ENCODE peak calls at places on chromosomes 6 and 20, in four cellular contexts. One of them, this sample, is unnamed.

GRCh38 chr6:44201200-44201599 is 15.5 kb upstream of the MYMX start:
- DNase-seq in trophoblast cell: no peak
- DNase-seq in H1: no peak
- DNase-seq in neuronal stem cell: no peak
- DNase-seq in this sample: no peak

GRCh38 chr6:119172813-119173212 is 94.3 kb upstream of the FAM184A start:
- DNase-seq in neuronal stem cell: no peak
- DNase-seq in trophoblast cell: peak; percentile 19
- DNase-seq in H1: no peak
- DNase-seq in this sample: peak; percentile 35

GRCh38 chr6:54426995-54427394 is 118.8 kb downstream of the TINAG start:
- DNase-seq in H1: no peak
- DNase-seq in neuronal stem cell: no peak
- DNase-seq in trophoblast cell: no peak
- DNase-seq in this sample: no peak

GRCh38 chr6:130524552-130524951 is 158.7 kb downstream of the TMEM200A start:
- DNase-seq in H1: no peak
- DNase-seq in trophoblast cell: no peak
- DNase-seq in neuronal stem cell: no peak
- DNase-seq in this sample: no peak

GRCh38 chr20:57612436-57612835 is 7.8 kb downstream of the ZBP1 start:
- DNase-seq in neuronal stem cell: no peak
- DNase-seq in H1: no peak
- DNase-seq in trophoblast cell: no peak
- DNase-seq in this sample: no peak

GRCh38 chr6:75307364-75308004 is 22.9 kb upstream of the TMEM30A start:
- DNase-seq in neuronal stem cell: no peak
- DNase-seq in H1: no peak
- DNase-seq in trophoblast cell: no peak
- DNase-seq in this sample: no peak

GRCh38 chr6:117840541-117840983 is 66.5 kb upstream of the SLC35F1 start:
- DNase-seq in H1: no peak
- DNase-seq in trophoblast cell: peak; percentile 5
- DNase-seq in neuronal stem cell: peak; percentile 47
- DNase-seq in this sample: peak; percentile 57

GRCh38 chr6:26053929-26054658 is 33.1 kb upstream of the HFE start:
- DNase-seq in trophoblast cell: no peak
- DNase-seq in neuronal stem cell: no peak
- DNase-seq in H1: no peak
- DNase-seq in this sample: no peak

GRCh38 chr20:50416930-50417329 is 93.3 kb upstream of the PTPN1 start:
- DNase-seq in trophoblast cell: no peak
- DNase-seq in neuronal stem cell: no peak
- DNase-seq in H1: no peak
- DNase-seq in this sample: no peak

GRCh38 chr6:122696853-122697252 is 82.7 kb upstream of the FABP7 start:
- DNase-seq in trophoblast cell: no peak
- DNase-seq in H1: no peak
- DNase-seq in neuronal stem cell: no peak
- DNase-seq in this sample: peak; percentile 35

GRCh38 chr6:110513001-110513400 is 36.6 kb upstream of the SLC22A16 start:
- DNase-seq in H1: no peak
- DNase-seq in neuronal stem cell: no peak
- DNase-seq in trophoblast cell: no peak
- DNase-seq in this sample: no peak

GRCh38 chr6:91781946-91782345 is 1195.1 kb upstream of the MAP3K7 start:
- DNase-seq in H1: no peak
- DNase-seq in trophoblast cell: no peak
- DNase-seq in neuronal stem cell: no peak
- DNase-seq in this sample: no peak

GRCh38 chr6:33684983-33685382 is 26.5 kb downstream of the UQCC2 start:
- DNase-seq in H1: no peak
- DNase-seq in trophoblast cell: no peak
- DNase-seq in neuronal stem cell: no peak
- DNase-seq in this sample: no peak
- H3K36me3 ChIP-seq in H1: peaks cover 62% of the 10 kb centered on the region
- H3K36me3 ChIP-seq in trophoblast cell: peaks cover 33% of the 10 kb centered on the region
- H3K36me3 ChIP-seq in neuronal stem cell: no peaks in the 10 kb centered on the region
- H3K36me3 ChIP-seq in this sample: peaks cover 96% of the 10 kb centered on the region

GRCh38 chr6:39202166-39202565 is 27.1 kb downstream of the KCNK5 start:
- DNase-seq in neuronal stem cell: no peak
- DNase-seq in trophoblast cell: no peak
- DNase-seq in H1: no peak
- DNase-seq in this sample: no peak

GRCh38 chr6:39206250-39206721 is 23.0 kb downstream of the KCNK5 start:
- DNase-seq in H1: no peak
- DNase-seq in neuronal stem cell: no peak
- DNase-seq in trophoblast cell: no peak
- DNase-seq in this sample: no peak

GRCh38 chr6:39204646-39205244 is 24.5 kb downstream of the KCNK5 start:
- DNase-seq in neuronal stem cell: peak; percentile 27
- DNase-seq in trophoblast cell: peak; percentile 29
- DNase-seq in H1: peak; percentile 71
- DNase-seq in this sample: no peak

GRCh38 chr6:39203398-39203797 is 25.9 kb downstream of the KCNK5 start:
- DNase-seq in trophoblast cell: no peak
- DNase-seq in neuronal stem cell: no peak
- DNase-seq in H1: no peak
- DNase-seq in this sample: no peak

GRCh38 chr6:39203804-39204495 is 25.3 kb downstream of the KCNK5 start:
- DNase-seq in H1: no peak
- DNase-seq in trophoblast cell: no peak
- DNase-seq in neuronal stem cell: no peak
- DNase-seq in this sample: no peak
- H2BK12ac ChIP-seq in H1: peak overlapping the region; percentile 72
- H2BK12ac ChIP-seq in trophoblast cell: peak overlapping the region; percentile 37
- H2BK12ac ChIP-seq in neuronal stem cell: no peak overlapping the region
- H2BK12ac ChIP-seq in this sample: no peak overlapping the region

DNA sequence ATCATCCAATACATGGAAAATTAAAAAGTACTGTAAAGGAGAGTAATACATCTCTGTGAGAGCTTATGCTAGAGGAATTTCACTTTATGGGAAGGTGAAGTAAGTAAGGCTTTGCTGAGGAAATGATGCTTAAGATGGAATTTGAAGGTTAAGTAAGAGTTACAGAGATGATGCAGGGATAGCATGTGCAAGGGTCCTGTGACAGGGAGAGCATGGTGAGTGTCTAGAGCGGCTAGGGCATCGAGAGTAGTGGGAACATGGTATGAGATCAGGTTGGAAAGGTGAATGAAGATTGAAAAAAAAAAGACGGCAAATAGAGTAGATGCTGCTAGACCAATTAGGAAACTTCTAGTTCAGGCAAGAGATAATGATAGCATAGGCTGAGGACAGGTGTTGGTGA is 14.8 kb downstream of the PM20D2 start:
- DNase-seq in trophoblast cell: no peak
- DNase-seq in H1: no peak
- DNase-seq in neuronal stem cell: no peak
- DNase-seq in this sample: no peak
- H3K36me3 ChIP-seq in trophoblast cell: no peaks in the 10 kb centered on the region
- H3K36me3 ChIP-seq in H1: no peaks in the 10 kb centered on the region
- H3K36me3 ChIP-seq in neuronal stem cell: no peaks in the 10 kb centered on the region
- H3K36me3 ChIP-seq in this sample: peaks cover 7% of the 10 kb centered on the region

GRCh38 chr6:134714679-134715078 is 235.2 kb downstream of the ALDH8A1 start:
- DNase-seq in trophoblast cell: peak; percentile 64
- DNase-seq in neuronal stem cell: no peak
- DNase-seq in H1: no peak
- DNase-seq in this sample: peak; percentile 78

GRCh38 chr6:134719850-134720249 is 230.1 kb downstream of the ALDH8A1 start:
- DNase-seq in H1: no peak
- DNase-seq in neuronal stem cell: no peak
- DNase-seq in trophoblast cell: no peak
- DNase-seq in this sample: no peak

GRCh38 chr6:134714113-134714512 is 235.8 kb downstream of the ALDH8A1 start:
- DNase-seq in trophoblast cell: no peak
- DNase-seq in H1: no peak
- DNase-seq in neuronal stem cell: no peak
- DNase-seq in this sample: no peak
- H2BK12ac ChIP-seq in trophoblast cell: no peak overlapping the region
- H2BK12ac ChIP-seq in H1: no peak overlapping the region
- H2BK12ac ChIP-seq in neuronal stem cell: no peak overlapping the region
- H2BK12ac ChIP-seq in this sample: no peak overlapping the region

GRCh38 chr6:170365581-170365980 is 59.0 kb downstream of the FAM120B start:
- DNase-seq in neuronal stem cell: no peak
- DNase-seq in H1: no peak
- DNase-seq in trophoblast cell: no peak
- DNase-seq in this sample: no peak

GRCh38 chr6:170360476-170360875 is 53.9 kb downstream of the FAM120B start:
- DNase-seq in trophoblast cell: no peak
- DNase-seq in neuronal stem cell: no peak
- DNase-seq in H1: no peak
- DNase-seq in this sample: no peak

GRCh38 chr6:170363255-170363654 is 56.7 kb downstream of the FAM120B start:
- DNase-seq in H1: no peak
- DNase-seq in neuronal stem cell: no peak
- DNase-seq in trophoblast cell: no peak
- DNase-seq in this sample: no peak

GRCh38 chr6:170361335-170361734 is 54.8 kb downstream of the FAM120B start:
- DNase-seq in H1: no peak
- DNase-seq in neuronal stem cell: no peak
- DNase-seq in trophoblast cell: no peak
- DNase-seq in this sample: no peak

DNA sequence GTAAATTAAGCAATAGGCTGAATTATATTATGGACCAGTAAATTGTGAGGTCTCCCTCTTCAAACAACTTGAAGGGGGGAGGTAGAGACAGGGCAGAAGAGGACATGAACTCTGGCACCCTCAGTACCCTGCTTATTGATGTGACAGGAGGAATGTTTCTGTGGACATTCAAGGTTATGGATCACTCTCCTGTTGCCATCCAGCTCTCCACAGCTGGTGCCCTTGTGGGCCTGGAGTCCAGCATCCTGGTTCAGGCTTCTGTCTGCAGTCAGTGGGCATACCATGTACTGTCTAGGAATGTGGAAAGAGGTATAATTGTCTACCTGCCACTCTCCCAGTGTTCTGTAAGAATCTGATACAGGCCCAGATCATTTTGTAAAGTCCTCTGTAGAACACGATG is 55.6 kb downstream of the FAM120B start:
- DNase-seq in trophoblast cell: no peak
- DNase-seq in neuronal stem cell: no peak
- DNase-seq in H1: no peak
- DNase-seq in this sample: no peak
- H3K36me3 ChIP-seq in trophoblast cell: peaks cover 30% of the 10 kb centered on the region
- H3K36me3 ChIP-seq in neuronal stem cell: peaks cover 15% of the 10 kb centered on the region
- H3K36me3 ChIP-seq in H1: no peaks in the 10 kb centered on the region
- H3K36me3 ChIP-seq in this sample: peaks cover 59% of the 10 kb centered on the region

DNA sequence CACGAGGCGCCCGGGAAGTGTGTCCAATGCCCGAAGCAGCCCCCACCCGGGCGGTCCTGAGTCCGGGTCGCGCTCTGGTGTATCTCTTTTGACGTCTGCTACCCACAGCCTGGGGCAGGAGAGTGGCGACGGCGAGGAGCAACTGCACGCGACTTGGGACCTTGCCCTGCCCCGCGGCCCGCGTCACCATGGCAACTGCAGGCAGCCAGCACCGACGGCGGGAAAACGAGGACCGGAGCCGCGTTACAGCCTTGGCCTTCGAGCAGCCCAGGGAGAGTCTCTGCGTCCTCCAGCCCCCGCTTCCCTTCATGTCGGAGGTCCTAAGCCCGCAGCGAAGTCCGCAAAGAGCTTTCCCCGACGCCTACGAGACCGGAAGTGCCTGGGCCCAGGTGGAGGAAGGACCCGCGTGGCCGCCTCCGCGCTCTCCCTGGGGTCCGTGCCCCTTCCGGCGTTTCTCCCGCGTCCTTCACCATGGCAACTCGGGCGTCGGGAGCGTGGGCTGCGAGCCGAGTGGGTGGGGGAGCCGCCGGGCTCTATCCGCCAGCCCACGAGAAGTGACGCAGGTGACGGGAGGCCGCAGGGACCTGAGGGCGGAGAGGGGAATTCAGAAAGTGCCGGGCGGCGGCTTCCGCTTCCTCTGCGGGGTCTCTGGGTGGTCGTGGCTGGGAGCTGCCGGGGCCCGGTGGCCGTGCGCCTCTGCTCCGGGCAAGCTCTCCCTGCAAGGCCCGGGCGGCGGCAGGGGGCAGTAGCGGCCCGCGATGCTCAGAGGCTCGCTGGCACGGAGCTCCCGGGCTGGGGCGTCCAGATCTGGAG is 88.6 kb upstream of the TGM3 start:
- DNase-seq in trophoblast cell: peak; percentile 27
- DNase-seq in neuronal stem cell: peak; percentile 73
- DNase-seq in H1: peak; percentile 91
- DNase-seq in this sample: peak; percentile 29
- H2BK12ac ChIP-seq in trophoblast cell: peak overlapping the region; percentile 52
- H2BK12ac ChIP-seq in neuronal stem cell: no peak overlapping the region
- H2BK12ac ChIP-seq in H1: peak overlapping the region; percentile 60
- H2BK12ac ChIP-seq in this sample: no peak overlapping the region

This sample was measured in mesenchymal stem cell.